ENCODE peak calls at places on chromosome 18, in nine cellular contexts. X is AG04450; V is CD8-positive, alpha-beta T cell; N is CD4-positive, alpha-beta T cell; G is astrocyte; U is tibial nerve; C is Karpas-422; Q is CD4-positive, CD25-positive, alpha-beta regulatory T cell; Z is IMR-90. K is an unnamed sample. For H3K9me3, the result is how much of the 10 kb centered on the place peaks cover.

GRCh38 chr18:48842259-48843061 is 108.3 kb downstream of the SMAD7 start:
- DNase-seq in X (no peak), V (peak), N (peak), G (no peak), U (no peak), C (no peak), Q (peak), Z (no peak), K (no peak)

GRCh38 chr18:79459946-79460345 is 64.2 kb downstream of the NFATC1 start:
- DNase-seq in X (no peak), V (no peak), N (no peak), G (no peak), U (no peak), C (peak), Q (no peak), Z (no peak), K (no peak)

GRCh38 chr18:13893418-13893760 is 21.9 kb downstream of the MC2R start:
- DNase-seq in X (no peak), V (no peak), N (no peak), G (no peak), U (no peak), C (peak), Q (no peak), Z (no peak), K (no peak)

GRCh38 chr18:9792565-9793226 is 84.6 kb downstream of the RAB31 start:
- DNase-seq in X (no peak), V (peak), N (no peak), G (no peak), U (no peak), C (peak), Q (no peak), Z (no peak), K (no peak)

GRCh38 chr18:77346446-77346845 is 96.8 kb downstream of the GALR1 start:
- DNase-seq in X (no peak), V (no peak), N (no peak), G (peak), U (no peak), C (no peak), Q (no peak), Z (no peak), K (no peak)

GRCh38 chr18:56569391-56569790 is 69.0 kb downstream of the TXNL1 start:
- DNase-seq in X (no peak), V (no peak), N (no peak), G (no peak), U (no peak), C (no peak), Q (no peak), Z (no peak), K (no peak)

GRCh38 chr18:75422341-75422910 is 5.1 kb downstream of the SMIM21 start:
- DNase-seq in X (no peak), V (no peak), N (no peak), G (peak), U (no peak), C (no peak), Q (no peak), Z (peak), K (no peak)

GRCh38 chr18:43870626-43871025 is 593.3 kb upstream of the SYT4 start:
- DNase-seq in X (no peak), V (no peak), N (no peak), G (no peak), U (no peak), C (no peak), Q (no peak), Z (no peak), K (no peak)

GRCh38 chr18:76491436-76491800 is 3.6 kb downstream of the ZNF516 start:
- DNase-seq in X (no peak), V (peak), N (peak), G (peak), U (peak), C (peak), Q (peak), Z (peak), K (peak)

GRCh38 chr18:56988022-56988421 is 158.9 kb upstream of the BOD1L2 start:
- DNase-seq in X (no peak), V (no peak), N (no peak), G (no peak), U (no peak), C (no peak), Q (no peak), Z (no peak), K (no peak)

GRCh38 chr18:60027397-60027796 is 127.6 kb downstream of the PMAIP1 start:
- DNase-seq in X (no peak), V (no peak), N (no peak), G (no peak), U (no peak), C (no peak), Q (no peak), Z (no peak), K (no peak)

GRCh38 chr18:46037512-46038305 is 34.4 kb downstream of the PSTPIP2 start:
- DNase-seq in X (no peak), V (no peak), N (no peak), G (no peak), U (no peak), C (no peak), Q (no peak), Z (no peak), K (no peak)

GRCh38 chr18:76823574-76823973 is 1.2 kb downstream of the ZNF236 start:
- DNase-seq in X (no peak), V (no peak), N (no peak), G (peak), U (no peak), C (peak), Q (no peak), Z (peak), K (peak)

GRCh38 chr18:79386547-79386946 is 9.2 kb upstream of the NFATC1 start:
- DNase-seq in X (no peak), V (no peak), N (no peak), G (no peak), U (no peak), C (no peak), Q (no peak), Z (no peak), K (no peak)

GRCh38 chr18:32072321-32072720 is 19.4 kb upstream of the RNF138 start:
- DNase-seq in X (no peak), V (no peak), N (no peak), G (no peak), U (no peak), C (peak), Q (peak), Z (no peak), K (no peak)

GRCh38 chr18:63293930-63294329 is 25.6 kb downstream of the BCL2 start:
- DNase-seq in X (no peak), V (no peak), N (no peak), G (no peak), U (no peak), C (no peak), Q (no peak), Z (no peak), K (no peak)

GRCh38 chr18:37871583-37871982 is 306.0 kb upstream of the CELF4 start:
- DNase-seq in X (no peak), V (no peak), N (no peak), G (no peak), U (no peak), C (no peak), Q (no peak), Z (no peak), K (no peak)

GRCh38 chr18:55275042-55275897 is 312.7 kb downstream of the TCF4 start:
- DNase-seq in X (peak), V (no peak), N (no peak), G (peak), U (no peak), C (peak), Q (no peak), Z (peak), K (no peak)

GRCh38 chr18:46261799-46262198 is 157.6 kb downstream of the HAUS1 start:
- DNase-seq in X (no peak), V (no peak), N (no peak), G (peak), U (no peak), C (no peak), Q (no peak), Z (peak), K (no peak)

GRCh38 chr18:57802166-57802868 is 798 bp downstream of the ATP8B1 start:
- DNase-seq in X (no peak), V (no peak), N (no peak), G (no peak), U (no peak), C (no peak), Q (no peak), Z (no peak), K (no peak)

GRCh38 chr18:79664525-79665125 is 15.0 kb upstream of the CTDP1 start:
- DNase-seq in X (peak), V (no peak), N (no peak), G (peak), U (no peak), C (no peak), Q (no peak), Z (peak), K (no peak)

GRCh38 chr18:46386788-46387187 is 270.2 kb downstream of the LOXHD1 start:
- DNase-seq in X (no peak), V (no peak), N (no peak), G (peak), U (no peak), C (no peak), Q (no peak), Z (no peak), K (no peak)

GRCh38 chr18:33232318-33232626 is 208.2 kb downstream of the CCDC178 start:
- DNase-seq in X (no peak), V (no peak), N (no peak), G (no peak), U (no peak), C (no peak), Q (no peak), Z (no peak), K (no peak)

GRCh38 chr18:8960740-8961657 is 141.5 kb upstream of the NDUFV2 start:
- DNase-seq in X (no peak), V (no peak), N (no peak), G (peak), U (no peak), C (no peak), Q (no peak), Z (peak), K (no peak)

GRCh38 chr18:58303363-58303762 is 259.3 kb downstream of the NEDD4L start:
- DNase-seq in X (no peak), V (peak), N (no peak), G (no peak), U (no peak), C (no peak), Q (peak), Z (no peak), K (no peak)

GRCh38 chr18:28767781-28768211 is 590.9 kb upstream of the CDH2 start:
- DNase-seq in X (no peak), V (no peak), N (no peak), G (peak), U (no peak), C (no peak), Q (no peak), Z (peak), K (no peak)

GRCh38 chr18:7855051-7855450 is 287.9 kb downstream of the PTPRM start:
- DNase-seq in X (no peak), V (no peak), N (no peak), G (no peak), U (no peak), C (no peak), Q (no peak), Z (no peak), K (no peak)

GRCh38 chr18:50193796-50194622 is 938 bp downstream of the MYO5B start:
- DNase-seq in X (no peak), V (no peak), N (no peak), G (no peak), U (no peak), C (no peak), Q (no peak), Z (no peak), K (peak)

GRCh38 chr18:59015531-59016152 is 124.0 kb upstream of the SEC11C start:
- DNase-seq in X (no peak), V (no peak), N (no peak), G (no peak), U (no peak), C (no peak), Q (no peak), Z (no peak), K (no peak)

GRCh38 chr18:33201509-33201926 is 239.0 kb downstream of the CCDC178 start:
- DNase-seq in X (no peak), V (no peak), N (no peak), G (peak), U (no peak), C (peak), Q (no peak), Z (no peak), K (peak)

GRCh38 chr18:39178171-39178570 is 1612.6 kb upstream of the CELF4 start:
- DNase-seq in X (no peak), V (no peak), N (no peak), G (no peak), U (no peak), C (no peak), Q (no peak), Z (no peak), K (no peak)

DNA sequence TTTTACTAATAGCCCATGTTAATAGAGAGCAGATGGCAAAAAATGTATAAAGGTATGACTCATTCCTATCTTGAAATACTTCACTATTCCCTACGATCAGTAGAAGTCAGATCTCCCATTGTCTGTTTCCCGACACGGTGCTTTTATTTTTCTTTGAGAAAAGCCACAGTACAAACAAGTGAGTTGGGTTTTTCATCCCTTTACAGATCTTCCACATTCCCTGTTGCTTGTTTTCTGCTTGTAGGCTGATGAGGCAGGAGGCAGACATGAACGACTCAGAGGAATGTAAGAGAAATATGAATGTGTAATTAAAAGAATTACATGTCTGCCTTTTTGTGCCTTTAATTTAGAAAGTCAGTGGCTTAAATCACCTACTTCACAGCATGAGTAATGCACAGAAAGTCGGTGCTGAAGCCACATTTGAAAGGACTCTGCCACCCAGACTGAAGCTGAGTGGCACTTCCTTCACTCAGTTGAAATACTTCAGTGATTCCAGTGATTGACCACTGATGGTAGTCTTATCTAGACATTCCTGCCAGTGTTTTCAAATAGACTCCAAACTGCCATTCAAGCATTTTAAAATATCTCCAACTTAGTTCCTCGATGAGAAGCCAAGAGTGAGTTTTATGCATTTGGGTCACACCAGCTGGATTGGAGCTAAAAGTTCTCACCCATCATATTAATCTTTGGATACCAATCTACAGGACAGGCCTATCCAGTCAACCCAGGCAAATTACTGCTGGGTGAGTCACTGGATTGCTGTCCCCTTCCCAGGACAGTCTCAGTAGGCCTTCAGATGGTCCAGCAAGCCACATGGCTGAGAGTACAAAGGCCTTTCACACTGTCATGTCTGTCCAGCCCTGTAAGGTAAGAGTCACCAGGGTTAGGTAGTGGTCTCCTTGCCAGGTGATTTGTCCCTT is 79.0 kb downstream of the COLEC12 start:
- DNase-seq in X (no peak), V (no peak), N (no peak), G (peak), U (no peak), C (no peak), Q (no peak), Z (peak), K (no peak)
- H3K9me3 ChIP-seq in X (under half), V (under half), N (under half), G (under half), U (under half), C (under half), Q (under half), Z (under half), K (under half)

DNA sequence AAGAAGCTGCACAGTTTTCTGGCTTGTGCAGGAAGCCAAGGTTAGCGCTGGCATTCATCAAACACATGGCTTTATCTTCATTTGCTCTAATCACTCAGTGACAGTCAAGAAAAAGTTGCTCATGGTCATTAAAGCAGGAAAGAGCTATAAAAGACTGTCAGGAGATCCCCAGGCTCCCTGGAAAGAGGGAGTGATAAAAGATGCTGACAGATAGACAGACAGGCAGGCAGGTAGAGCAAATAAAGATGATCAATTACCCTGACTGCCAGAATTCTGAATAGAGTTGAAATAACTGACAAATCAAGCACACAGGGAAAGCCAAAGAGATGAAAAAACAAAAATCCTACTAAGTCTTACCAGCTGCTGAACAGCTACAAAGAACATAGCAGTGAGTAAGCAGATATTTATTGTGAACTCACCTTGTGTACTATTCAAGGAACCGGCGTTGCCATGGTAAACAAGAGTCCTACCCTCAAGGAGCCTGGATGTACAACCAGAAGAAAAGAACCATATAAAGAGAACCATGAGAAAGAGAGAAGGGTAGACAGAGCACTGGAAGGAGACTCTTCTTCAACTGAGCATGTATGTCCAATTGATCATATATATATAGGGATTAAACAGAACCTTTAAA is 68.0 kb downstream of the RNF152 start:
- DNase-seq in X (no peak), V (no peak), N (no peak), G (no peak), U (no peak), C (no peak), Q (no peak), Z (no peak), K (no peak)
- H3K9me3 ChIP-seq in X (under half), V (under half), N (under half), G (under half), U (under half), C (under half), Q (under half), Z (under half), K (under half)

DNA sequence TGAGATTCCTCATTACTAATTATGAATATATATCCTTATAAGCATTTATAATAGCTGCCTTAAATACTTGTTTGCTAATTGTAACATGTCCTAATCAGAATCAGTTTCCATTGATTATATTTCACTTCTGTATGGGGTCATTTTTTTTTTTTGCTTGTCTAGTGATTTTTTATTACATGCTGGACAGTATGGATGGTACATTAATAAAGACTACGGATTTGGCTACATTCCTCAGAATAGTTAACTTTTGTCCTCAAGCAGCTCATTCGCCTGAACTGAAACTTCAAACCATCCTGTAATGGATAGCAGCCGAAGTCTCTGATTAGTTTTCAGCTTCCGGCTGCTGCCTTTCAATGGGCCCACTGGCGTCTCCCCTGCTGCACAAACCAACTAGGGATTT is 11.7 kb downstream of the TGIF1 start:
- DNase-seq in X (no peak), V (no peak), N (no peak), G (no peak), U (no peak), C (no peak), Q (no peak), Z (no peak), K (no peak)
- H3K9me3 ChIP-seq in X (under half), V (under half), N (under half), G (under half), U (under half), C (under half), Q (under half), Z (under half), K (under half)

GRCh38 chr18:6039055-6039454 is 143.7 kb upstream of the TMEM200C start:
- DNase-seq in X (no peak), V (no peak), N (no peak), G (peak), U (no peak), C (no peak), Q (no peak), Z (peak), K (no peak)

GRCh38 chr18:6044773-6045172 is 149.5 kb upstream of the TMEM200C start:
- DNase-seq in X (no peak), V (no peak), N (no peak), G (no peak), U (no peak), C (peak), Q (no peak), Z (peak), K (no peak)

GRCh38 chr18:6044319-6044718 is 149.0 kb upstream of the TMEM200C start:
- DNase-seq in X (no peak), V (no peak), N (no peak), G (no peak), U (no peak), C (no peak), Q (no peak), Z (no peak), K (no peak)
- H3K9me3 ChIP-seq in X (under half), V (under half), N (under half), G (under half), U (under half), C (under half), Q (under half), Z (under half), K (under half)

DNA sequence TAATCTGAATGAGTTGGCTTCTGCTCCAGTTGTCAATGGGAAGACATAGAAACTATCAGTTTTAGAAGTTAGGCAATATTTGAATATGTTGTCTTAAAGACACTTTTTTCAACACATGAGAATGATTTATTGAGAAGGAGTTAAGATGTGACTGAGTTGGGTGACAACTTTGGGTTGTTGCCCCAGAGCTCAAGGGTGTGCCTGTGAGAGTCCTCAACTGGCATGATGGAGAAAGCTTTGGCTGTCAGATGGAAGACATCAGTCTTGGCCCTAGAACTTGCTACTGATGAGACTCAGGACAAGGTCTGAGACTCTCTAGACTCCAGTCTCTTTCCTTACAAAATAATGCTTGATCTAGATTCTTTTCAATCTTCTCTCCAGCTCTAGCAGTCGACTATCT is 69.0 kb upstream of the CTAGE1 start:
- DNase-seq in X (no peak), V (no peak), N (no peak), G (no peak), U (no peak), C (no peak), Q (no peak), Z (no peak), K (no peak)
- H3K9me3 ChIP-seq in X (under half), V (under half), N (under half), G (under half), U (under half), C (under half), Q (under half), Z (under half), K (under half)

GRCh38 chr18:71899183-71899582 is 645.0 kb downstream of the CBLN2 start:
- DNase-seq in X (no peak), V (no peak), N (no peak), G (no peak), U (no peak), C (no peak), Q (no peak), Z (no peak), K (no peak)

GRCh38 chr18:71902482-71902881 is 641.7 kb downstream of the CBLN2 start:
- DNase-seq in X (no peak), V (no peak), N (no peak), G (no peak), U (no peak), C (no peak), Q (no peak), Z (no peak), K (no peak)

GRCh38 chr18:71899707-71900483 is 644.2 kb downstream of the CBLN2 start:
- DNase-seq in X (no peak), V (no peak), N (no peak), G (no peak), U (no peak), C (no peak), Q (no peak), Z (no peak), K (no peak)
- H3K9me3 ChIP-seq in X (under half), V (under half), N (under half), G (under half), U (under half), C (half or more), Q (under half), Z (under half), K (under half)